ENCODE peak calls at places on chromosomes 16 and 17, in nine cellular contexts. One of them, this sample, is unnamed.

GRCh38 chr16:16037521-16037920 is 88.1 kb downstream of the ABCC1 start:
- DNase-seq in colonic mucosa: no peak
- DNase-seq in NB4: no peak
- DNase-seq in lower lobe of right lung: no peak
- DNase-seq in body of pancreas: no peak
- DNase-seq in mesothelial cell of epicardium: no peak
- DNase-seq in cardiac fibroblast: no peak
- DNase-seq in breast epithelium: no peak
- DNase-seq in prostate gland: no peak
- DNase-seq in this sample: no peak

GRCh38 chr17:48240562-48241130 is 133.1 kb downstream of the SNX11 start:
- DNase-seq in colonic mucosa: no peak
- DNase-seq in NB4: no peak
- DNase-seq in lower lobe of right lung: no peak
- DNase-seq in body of pancreas: no peak
- DNase-seq in mesothelial cell of epicardium: no peak
- DNase-seq in cardiac fibroblast: peak
- DNase-seq in breast epithelium: no peak
- DNase-seq in prostate gland: no peak
- DNase-seq in this sample: no peak

GRCh38 chr17:59365383-59365981 is 34.0 kb downstream of the YPEL2 start:
- DNase-seq in colonic mucosa: no peak
- DNase-seq in NB4: peak
- DNase-seq in lower lobe of right lung: no peak
- DNase-seq in body of pancreas: no peak
- DNase-seq in mesothelial cell of epicardium: no peak
- DNase-seq in cardiac fibroblast: no peak
- DNase-seq in breast epithelium: no peak
- DNase-seq in prostate gland: no peak
- DNase-seq in this sample: no peak

GRCh38 chr16:63530208-63530607 is 1494.0 kb upstream of the CDH8 start:
- DNase-seq in colonic mucosa: no peak
- DNase-seq in NB4: no peak
- DNase-seq in lower lobe of right lung: no peak
- DNase-seq in body of pancreas: no peak
- DNase-seq in mesothelial cell of epicardium: no peak
- DNase-seq in cardiac fibroblast: peak
- DNase-seq in breast epithelium: no peak
- DNase-seq in prostate gland: no peak
- DNase-seq in this sample: no peak

GRCh38 chr16:19861811-19862327 is 22.8 kb downstream of the GPRC5B start:
- DNase-seq in colonic mucosa: no peak
- DNase-seq in NB4: no peak
- DNase-seq in lower lobe of right lung: peak
- DNase-seq in body of pancreas: no peak
- DNase-seq in mesothelial cell of epicardium: no peak
- DNase-seq in cardiac fibroblast: no peak
- DNase-seq in breast epithelium: no peak
- DNase-seq in prostate gland: no peak
- DNase-seq in this sample: no peak

GRCh38 chr16:64428463-64428862 is 693.4 kb downstream of the CDH11 start:
- DNase-seq in colonic mucosa: no peak
- DNase-seq in NB4: no peak
- DNase-seq in lower lobe of right lung: no peak
- DNase-seq in body of pancreas: no peak
- DNase-seq in mesothelial cell of epicardium: no peak
- DNase-seq in cardiac fibroblast: peak
- DNase-seq in breast epithelium: no peak
- DNase-seq in prostate gland: no peak
- DNase-seq in this sample: no peak

GRCh38 chr17:67717192-67717623 is 528 bp upstream of the NOL11 start:
- DNase-seq in colonic mucosa: no peak
- DNase-seq in NB4: no peak
- DNase-seq in lower lobe of right lung: no peak
- DNase-seq in body of pancreas: no peak
- DNase-seq in mesothelial cell of epicardium: no peak
- DNase-seq in cardiac fibroblast: no peak
- DNase-seq in breast epithelium: no peak
- DNase-seq in prostate gland: peak
- DNase-seq in this sample: no peak

GRCh38 chr17:66135896-66136295 is 56.0 kb downstream of the CEP112 start:
- DNase-seq in colonic mucosa: no peak
- DNase-seq in NB4: no peak
- DNase-seq in lower lobe of right lung: no peak
- DNase-seq in body of pancreas: no peak
- DNase-seq in mesothelial cell of epicardium: no peak
- DNase-seq in cardiac fibroblast: peak
- DNase-seq in breast epithelium: no peak
- DNase-seq in prostate gland: no peak
- DNase-seq in this sample: no peak

DNA sequence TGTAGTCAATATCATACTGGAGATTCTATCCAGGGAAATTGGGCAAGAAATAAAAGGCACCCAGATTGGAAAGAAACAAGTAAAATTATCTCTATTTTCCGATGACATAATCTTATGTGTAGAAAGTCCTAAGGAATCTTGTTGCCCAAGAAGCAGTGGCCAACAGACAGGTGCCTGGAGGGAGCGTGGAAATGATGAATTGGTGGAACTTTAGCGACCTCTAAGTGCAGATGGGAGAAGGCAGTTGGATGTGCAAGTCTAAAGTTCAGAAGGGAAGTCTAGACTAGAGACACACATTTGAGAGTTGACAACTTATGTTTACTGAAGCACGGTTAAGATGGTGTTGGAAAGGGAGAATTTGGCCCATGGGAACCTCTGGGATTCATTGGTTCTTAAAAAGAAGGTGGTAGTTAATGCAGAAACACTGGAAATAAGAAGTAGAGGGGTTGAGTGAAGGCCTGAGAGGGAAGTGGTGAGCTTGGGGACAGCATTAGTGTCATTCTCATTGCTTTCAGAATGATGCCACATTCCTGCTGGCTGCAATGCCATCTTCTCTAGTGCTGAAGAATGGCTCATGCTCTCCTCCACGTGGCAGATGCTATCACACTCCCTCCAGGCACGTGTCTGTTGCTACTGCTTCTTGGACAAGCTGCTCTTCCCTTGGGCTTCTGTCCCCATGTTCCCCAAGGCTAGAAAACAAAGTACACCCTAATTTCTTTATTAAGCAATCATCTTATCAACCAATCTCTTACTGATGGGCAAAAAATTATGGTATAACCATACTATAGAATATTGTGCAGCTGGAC is 24.0 kb downstream of the TAT start:
- DNase-seq in colonic mucosa: no peak
- DNase-seq in NB4: peak
- DNase-seq in lower lobe of right lung: no peak
- DNase-seq in body of pancreas: no peak
- DNase-seq in mesothelial cell of epicardium: no peak
- DNase-seq in cardiac fibroblast: no peak
- DNase-seq in breast epithelium: no peak
- DNase-seq in prostate gland: no peak
- DNase-seq in this sample: no peak
- TF ChIP-seq CTCF in colonic mucosa: no peak
- TF ChIP-seq CTCF in NB4: peak
- TF ChIP-seq CTCF in lower lobe of right lung: no peak
- TF ChIP-seq CTCF in body of pancreas: no peak
- TF ChIP-seq CTCF in mesothelial cell of epicardium: no peak
- TF ChIP-seq CTCF in cardiac fibroblast: no peak
- TF ChIP-seq CTCF in breast epithelium: no peak
- TF ChIP-seq CTCF in prostate gland: no peak
- TF ChIP-seq CTCF in this sample: no peak

GRCh38 chr16:21279501-21279900 is 1.4 kb upstream of the CRYM start:
- DNase-seq in colonic mucosa: no peak
- DNase-seq in NB4: no peak
- DNase-seq in lower lobe of right lung: no peak
- DNase-seq in body of pancreas: no peak
- DNase-seq in mesothelial cell of epicardium: no peak
- DNase-seq in cardiac fibroblast: no peak
- DNase-seq in breast epithelium: no peak
- DNase-seq in prostate gland: no peak
- DNase-seq in this sample: no peak

GRCh38 chr16:21277927-21278706 is at the start of gene CRYM:
- DNase-seq in colonic mucosa: peak
- DNase-seq in NB4: no peak
- DNase-seq in lower lobe of right lung: peak
- DNase-seq in body of pancreas: peak
- DNase-seq in mesothelial cell of epicardium: peak
- DNase-seq in cardiac fibroblast: peak
- DNase-seq in breast epithelium: no peak
- DNase-seq in prostate gland: peak
- DNase-seq in this sample: peak

GRCh38 chr16:21281698-21282389 is 3.8 kb upstream of the CRYM start:
- DNase-seq in colonic mucosa: no peak
- DNase-seq in NB4: no peak
- DNase-seq in lower lobe of right lung: no peak
- DNase-seq in body of pancreas: no peak
- DNase-seq in mesothelial cell of epicardium: no peak
- DNase-seq in cardiac fibroblast: no peak
- DNase-seq in breast epithelium: no peak
- DNase-seq in prostate gland: no peak
- DNase-seq in this sample: no peak

GRCh38 chr16:21284414-21284813 is 6.3 kb upstream of the CRYM start:
- DNase-seq in colonic mucosa: no peak
- DNase-seq in NB4: no peak
- DNase-seq in lower lobe of right lung: no peak
- DNase-seq in body of pancreas: no peak
- DNase-seq in mesothelial cell of epicardium: no peak
- DNase-seq in cardiac fibroblast: no peak
- DNase-seq in breast epithelium: no peak
- DNase-seq in prostate gland: no peak
- DNase-seq in this sample: no peak

DNA sequence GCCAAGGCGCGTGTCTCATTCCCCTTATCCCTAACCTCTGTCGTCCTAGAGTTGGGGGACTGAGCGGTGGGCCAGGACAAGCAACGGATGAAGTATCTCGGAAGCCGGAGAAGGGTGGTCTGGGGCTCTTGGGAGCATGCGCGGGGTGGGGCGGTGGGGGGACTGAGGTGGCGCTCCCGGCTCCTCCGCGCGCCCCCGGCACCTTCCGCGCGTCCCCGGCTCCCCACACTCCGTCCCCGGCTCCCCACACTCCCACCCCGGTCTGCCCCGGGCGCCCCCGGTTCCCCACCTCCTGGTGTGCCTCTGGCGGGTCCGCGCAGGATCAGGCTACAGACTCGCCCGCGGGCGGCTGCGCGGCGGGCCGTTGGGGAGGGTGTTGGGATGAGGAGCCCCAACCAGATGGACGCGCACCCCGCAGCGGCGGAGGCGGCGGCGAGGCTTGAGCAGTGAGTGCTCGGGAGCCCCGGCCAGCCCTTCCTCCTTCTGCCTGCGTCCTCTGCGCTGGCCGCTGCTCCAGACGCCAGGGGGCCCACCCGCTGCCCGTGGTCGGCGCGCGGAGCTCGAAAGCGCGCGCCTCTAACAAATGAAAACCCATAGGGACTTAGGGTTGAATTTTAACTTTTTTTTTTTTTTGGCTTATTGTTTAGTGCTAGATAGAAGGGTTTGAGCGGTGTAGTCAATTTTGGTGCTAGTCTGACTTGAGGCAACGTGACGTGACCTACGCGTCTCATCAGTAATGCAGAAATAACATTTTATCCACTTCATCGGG is 5.6 kb upstream of the CRYM start:
- DNase-seq in colonic mucosa: peak
- DNase-seq in NB4: peak
- DNase-seq in lower lobe of right lung: peak
- DNase-seq in body of pancreas: peak
- DNase-seq in mesothelial cell of epicardium: peak
- DNase-seq in cardiac fibroblast: peak
- DNase-seq in breast epithelium: no peak
- DNase-seq in prostate gland: peak
- DNase-seq in this sample: peak
- TF ChIP-seq CTCF in colonic mucosa: peak
- TF ChIP-seq CTCF in NB4: no peak
- TF ChIP-seq CTCF in lower lobe of right lung: peak
- TF ChIP-seq CTCF in body of pancreas: peak
- TF ChIP-seq CTCF in mesothelial cell of epicardium: peak
- TF ChIP-seq CTCF in cardiac fibroblast: peak
- TF ChIP-seq CTCF in breast epithelium: no peak
- TF ChIP-seq CTCF in prostate gland: peak
- TF ChIP-seq CTCF in this sample: no peak

DNA sequence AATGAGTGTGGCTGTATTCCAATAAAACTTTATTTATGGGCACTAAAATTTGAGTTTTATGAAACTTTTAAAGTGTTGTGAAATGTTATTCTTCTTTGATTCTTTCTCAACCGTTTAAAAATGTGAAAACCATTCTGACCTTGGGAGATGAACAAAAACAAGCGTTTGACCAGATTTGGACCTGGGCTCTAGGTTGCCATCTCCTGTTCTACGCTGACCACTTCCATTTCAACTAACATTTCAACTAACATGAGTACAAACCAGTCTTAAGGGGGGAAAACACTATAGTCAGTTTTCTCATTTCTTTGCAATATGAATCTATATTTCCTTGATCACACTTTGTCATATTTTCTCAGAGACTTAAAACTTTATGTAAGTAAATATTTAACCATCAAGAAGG is 118.4 kb upstream of the IRX5 start:
- DNase-seq in colonic mucosa: no peak
- DNase-seq in NB4: peak
- DNase-seq in lower lobe of right lung: no peak
- DNase-seq in body of pancreas: no peak
- DNase-seq in mesothelial cell of epicardium: no peak
- DNase-seq in cardiac fibroblast: peak
- DNase-seq in breast epithelium: no peak
- DNase-seq in prostate gland: no peak
- DNase-seq in this sample: no peak
- TF ChIP-seq CTCF in colonic mucosa: no peak
- TF ChIP-seq CTCF in NB4: peak
- TF ChIP-seq CTCF in lower lobe of right lung: no peak
- TF ChIP-seq CTCF in body of pancreas: peak
- TF ChIP-seq CTCF in mesothelial cell of epicardium: no peak
- TF ChIP-seq CTCF in cardiac fibroblast: peak
- TF ChIP-seq CTCF in breast epithelium: peak
- TF ChIP-seq CTCF in prostate gland: peak
- TF ChIP-seq CTCF in this sample: no peak

DNA sequence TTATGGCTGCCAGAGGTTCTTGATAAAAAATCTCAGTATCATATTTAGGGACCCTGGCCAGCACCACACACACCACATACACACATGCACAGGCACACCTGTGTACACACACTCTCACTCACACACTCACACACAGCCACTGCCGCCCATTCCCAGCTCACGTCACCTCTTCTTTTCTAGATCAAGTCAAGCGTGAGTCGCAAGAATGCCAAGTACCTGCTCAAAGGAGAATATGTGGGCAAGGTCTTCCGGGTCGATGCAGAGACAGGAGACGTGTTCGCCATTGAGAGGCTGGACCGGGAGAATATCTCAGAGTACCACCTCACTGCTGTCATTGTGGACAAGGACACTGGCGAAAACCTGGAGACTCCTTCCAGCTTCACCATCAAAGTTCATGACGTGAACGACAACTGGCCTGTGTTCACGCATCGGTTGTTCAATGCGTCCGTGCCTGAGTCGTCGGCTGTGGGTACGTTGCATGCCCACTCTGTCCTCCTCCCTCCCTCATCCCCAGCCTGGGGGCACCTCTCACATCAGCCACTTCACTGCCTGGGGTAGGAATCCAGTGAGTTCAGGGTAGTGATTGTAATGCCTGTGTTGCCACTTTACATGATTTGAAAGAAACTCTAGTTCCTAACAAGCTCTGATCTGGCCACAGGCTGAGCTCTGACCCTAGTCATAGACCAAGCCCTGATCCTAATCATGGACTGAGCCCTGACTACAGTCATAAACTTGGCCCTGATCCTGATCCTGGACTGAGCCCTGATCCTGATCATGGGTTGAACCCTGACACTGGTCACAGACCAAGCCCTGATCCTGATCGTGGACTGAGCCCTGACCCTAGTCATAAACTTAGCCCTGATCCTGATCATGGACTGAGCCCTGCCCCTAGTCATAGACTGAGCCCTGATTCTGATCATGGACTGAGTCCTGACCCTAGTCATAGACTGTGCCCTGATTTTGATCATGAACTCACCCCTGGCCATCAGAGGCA is 20.4 kb downstream of the CDH5 start:
- DNase-seq in colonic mucosa: no peak
- DNase-seq in NB4: no peak
- DNase-seq in lower lobe of right lung: no peak
- DNase-seq in body of pancreas: peak
- DNase-seq in mesothelial cell of epicardium: no peak
- DNase-seq in cardiac fibroblast: no peak
- DNase-seq in breast epithelium: no peak
- DNase-seq in prostate gland: no peak
- DNase-seq in this sample: no peak
- TF ChIP-seq CTCF in colonic mucosa: no peak
- TF ChIP-seq CTCF in NB4: no peak
- TF ChIP-seq CTCF in lower lobe of right lung: no peak
- TF ChIP-seq CTCF in body of pancreas: no peak
- TF ChIP-seq CTCF in mesothelial cell of epicardium: no peak
- TF ChIP-seq CTCF in cardiac fibroblast: no peak
- TF ChIP-seq CTCF in breast epithelium: no peak
- TF ChIP-seq CTCF in prostate gland: no peak
- TF ChIP-seq CTCF in this sample: no peak

This sample was measured in left lung.